ENCODE peak calls at places on chromosomes 1 and 21, in four cellular contexts. Y is spleen, U is esophagus squamous epithelium, F is psoas muscle. V is an unnamed sample. For H3K9me3, the result is how much of the 10 kb centered on the place peaks cover.

GRCh38 chr1:156848461-156849150 is 10.3 kb downstream of the INSRR start:
- DNase-seq in F (no peak), Y (peak), U (no peak), V (peak)

GRCh38 chr1:97680460-97680859 is 240.4 kb downstream of the DPYD start:
- DNase-seq in U (no peak), F (no peak), Y (no peak), V (no peak)

GRCh38 chr1:171740987-171741871 is 636 bp downstream of the VAMP4 start:
- DNase-seq in F (peak), U (no peak), Y (no peak), V (peak)

GRCh38 chr1:163673756-163674155 is 352.0 kb downstream of the NUF2 start:
- DNase-seq in U (no peak), Y (no peak), F (no peak), V (no peak)

GRCh38 chr1:228150458-228151169 is 884 bp downstream of the GJC2 start:
- DNase-seq in F (peak), U (no peak), Y (no peak), V (no peak)

GRCh38 chr21:39660596-39660995 is 47.9 kb downstream of the B3GALT5 start:
- DNase-seq in F (no peak), U (no peak), Y (no peak), V (no peak)

GRCh38 chr1:204190212-204191211 is 5.8 kb downstream of the KISS1 start:
- DNase-seq in F (no peak), Y (peak), U (no peak), V (peak)

GRCh38 chr21:44706706-44707615 is 4.4 kb downstream of the TSPEAR start:
- DNase-seq in F (no peak), Y (no peak), U (no peak), V (no peak)

GRCh38 chr1:11790101-11790879 is 15.5 kb downstream of the MTHFR start:
- DNase-seq in Y (peak), F (no peak), U (no peak), V (no peak)

GRCh38 chr21:41316641-41317392 is at the start of gene FAM3B:
- DNase-seq in Y (no peak), U (no peak), F (no peak), V (no peak)

GRCh38 chr21:37449302-37449937 is 82.8 kb downstream of the DYRK1A start:
- DNase-seq in U (no peak), Y (no peak), F (no peak), V (no peak)

GRCh38 chr1:67646145-67647035 is 38.6 kb upstream of the GADD45A start:
- DNase-seq in U (no peak), F (peak), Y (no peak), V (no peak)

GRCh38 chr1:94876362-94876761 is 50.5 kb downstream of the CNN3 start:
- DNase-seq in F (no peak), U (no peak), Y (no peak), V (no peak)

DNA sequence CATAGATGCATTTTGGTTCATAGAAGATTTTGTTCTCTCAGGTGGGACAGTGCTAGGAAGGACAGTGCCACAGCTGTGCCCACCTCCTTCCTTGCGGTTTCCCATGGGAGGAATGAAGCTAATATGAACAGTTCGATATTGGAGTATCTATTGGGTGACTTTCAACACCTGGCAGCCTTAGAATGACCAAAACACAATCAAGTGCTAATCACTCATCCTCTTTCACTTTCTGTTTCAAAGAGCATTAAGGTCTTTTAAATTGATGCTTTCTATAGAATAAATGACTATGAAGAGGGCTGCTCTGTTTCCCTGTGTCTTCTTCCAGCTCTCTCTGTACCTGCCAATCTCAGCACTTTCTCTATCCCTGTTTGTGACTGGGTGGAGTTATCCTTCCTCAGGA is 784.0 kb downstream of the MRPL39 start:
- DNase-seq in Y (no peak), U (no peak), F (no peak), V (no peak)
- H3K9me3 ChIP-seq in Y (under half), U (under half), F (under half), V (under half)

GRCh38 chr21:19256934-19257660 is 853.5 kb upstream of the TMPRSS15 start:
- DNase-seq in F (no peak), U (no peak), Y (no peak), V (no peak)

DNA sequence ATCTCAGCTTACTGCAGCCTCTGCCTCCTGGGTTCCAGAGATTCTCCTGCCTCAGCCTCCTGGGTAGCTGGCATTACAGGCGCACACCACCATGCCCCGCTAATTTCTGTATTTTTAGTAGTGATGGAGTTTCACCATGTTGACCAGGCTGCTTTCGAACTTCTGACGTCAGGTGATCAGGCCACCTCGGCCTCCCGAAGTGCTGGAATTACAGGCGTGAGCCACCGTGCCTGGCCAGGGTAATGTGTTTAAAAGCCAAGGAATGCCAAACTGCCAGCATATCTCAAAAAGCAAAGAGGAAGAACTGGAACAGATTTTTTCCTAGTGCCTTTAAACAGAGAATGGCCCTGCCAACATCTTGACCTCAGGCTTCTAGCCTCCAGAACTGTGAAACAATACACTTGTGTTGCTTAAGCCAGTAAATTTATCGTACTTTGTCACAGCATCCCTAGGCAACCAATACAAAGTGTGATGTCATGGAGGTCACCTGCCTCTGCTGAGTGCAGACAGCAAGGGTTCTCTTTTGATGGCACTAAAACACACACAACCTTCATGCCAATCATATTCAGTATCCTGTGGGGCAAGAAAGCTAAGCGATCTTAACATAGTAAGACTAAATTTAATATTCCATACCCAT is 858.3 kb upstream of the TMPRSS15 start:
- DNase-seq in F (no peak), U (no peak), Y (no peak), V (no peak)
- H3K9me3 ChIP-seq in F (under half), U (under half), Y (under half), V (under half)

GRCh38 chr1:69404486-69404885 is 163.2 kb upstream of the LRRC7 start:
- DNase-seq in F (no peak), U (no peak), Y (no peak), V (no peak)

GRCh38 chr1:69406244-69406643 is 161.5 kb upstream of the LRRC7 start:
- DNase-seq in F (no peak), Y (no peak), U (no peak), V (no peak)

GRCh38 chr1:69403911-69404310 is 163.8 kb upstream of the LRRC7 start:
- DNase-seq in U (no peak), F (no peak), Y (no peak), V (no peak)

GRCh38 chr1:69400128-69400527 is 167.6 kb upstream of the LRRC7 start:
- DNase-seq in U (no peak), Y (no peak), F (no peak), V (no peak)

DNA sequence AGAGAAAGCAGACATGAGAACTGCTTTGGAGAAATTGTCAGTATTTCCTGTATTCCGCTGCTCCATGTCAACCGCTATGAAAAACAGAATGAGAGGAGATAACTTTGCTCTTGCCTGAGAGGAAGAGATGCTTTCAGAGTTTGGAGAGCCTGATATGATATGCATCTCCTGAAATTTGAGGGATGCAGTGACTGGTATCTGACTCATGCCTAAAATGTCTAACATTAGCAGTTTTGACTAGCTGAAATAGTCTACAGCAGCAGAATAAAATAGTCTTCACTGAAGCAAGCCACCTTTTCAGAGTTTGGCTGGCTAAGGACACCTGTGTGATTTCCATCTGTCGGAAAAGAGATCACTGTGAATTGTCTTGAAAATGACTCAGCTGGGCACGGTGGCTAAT is 165.8 kb upstream of the LRRC7 start:
- DNase-seq in Y (no peak), U (no peak), F (no peak), V (no peak)
- H3K9me3 ChIP-seq in Y (under half), U (under half), F (under half), V (under half)

GRCh38 chr1:193649587-193649986 is 463.2 kb upstream of the B3GALT2 start:
- DNase-seq in F (no peak), Y (no peak), U (no peak), V (no peak)
- H3K9me3 ChIP-seq in F (under half), Y (under half), U (under half), V (under half)

DNA sequence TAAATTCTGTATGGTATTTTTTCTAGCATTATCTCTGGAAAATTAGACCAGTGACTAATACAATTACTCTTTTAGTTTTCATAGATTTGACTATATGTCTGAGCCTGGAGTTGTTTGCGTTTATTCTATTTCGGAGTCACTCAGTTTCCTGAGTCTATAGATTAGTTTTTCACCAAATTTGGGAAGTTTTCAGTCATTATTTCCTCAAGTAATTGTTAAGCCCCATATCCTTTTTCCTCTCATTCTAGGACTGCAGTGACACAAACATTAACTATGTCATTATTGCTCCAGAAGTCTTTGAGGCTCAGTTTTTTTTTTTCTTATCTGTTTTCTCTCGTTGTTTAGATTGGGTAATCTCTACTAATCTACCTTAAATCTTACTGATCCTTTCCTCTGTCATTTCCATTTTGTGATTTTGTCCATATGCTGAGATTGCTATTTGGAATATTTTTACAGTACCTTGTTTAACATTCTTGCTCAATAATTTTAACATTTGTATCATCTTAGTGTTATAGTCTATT is 886.2 kb downstream of the LTN1 start:
- DNase-seq in F (no peak), Y (no peak), U (no peak), V (no peak)
- H3K9me3 ChIP-seq in F (under half), Y (under half), U (under half), V (under half)

GRCh38 chr21:30480145-30480544 is at the start of gene KRTAP19-1:
- DNase-seq in F (no peak), U (no peak), Y (no peak), V (no peak)

GRCh38 chr21:30478015-30478414 is 2.2 kb downstream of the KRTAP19-1 start:
- DNase-seq in F (no peak), Y (no peak), U (no peak), V (no peak)

GRCh38 chr21:30482130-30482529 is 2.0 kb upstream of the KRTAP19-1 start:
- DNase-seq in U (no peak), F (no peak), Y (no peak), V (no peak)

DNA sequence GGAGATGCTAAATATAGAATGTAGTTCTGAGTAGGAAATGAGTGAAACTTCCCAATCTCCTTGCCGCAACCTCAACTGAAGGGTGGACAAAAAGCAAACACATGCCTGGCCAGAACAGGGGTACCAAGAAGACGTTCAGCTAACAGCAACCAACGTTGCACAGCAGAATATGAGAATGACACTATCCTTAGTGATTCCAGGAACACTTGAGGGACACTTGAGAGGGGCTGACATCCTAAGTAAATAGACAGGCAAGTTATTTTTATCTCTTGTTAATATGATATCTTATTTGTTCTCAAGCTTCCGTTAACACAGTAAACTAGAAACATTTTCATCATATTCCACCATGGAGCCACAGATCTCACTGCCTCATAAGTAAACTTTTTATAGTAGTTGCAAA is 908 bp downstream of the KRTAP19-1 start:
- DNase-seq in Y (no peak), U (no peak), F (no peak), V (no peak)
- H3K9me3 ChIP-seq in Y (under half), U (under half), F (under half), V (under half)

V was measured in T-helper 17 cell.